ENCODE peak calls at places on chromosome 13, in nine cellular contexts. One of them, this sample, is unnamed.

GRCh38 chr13:25409938-25410337 is 38.2 kb downstream of the ATP8A2 start:
- DNase-seq in astrocyte of the spinal cord: no peak
- DNase-seq in RWPE1: no peak
- DNase-seq in pancreas: no peak
- DNase-seq in lower lobe of right lung: no peak
- DNase-seq in stimulated activated CD4-positive, alpha-beta T cell treated with anti-CD3 and anti-CD28 coated beads, Interleukin-2, amount 100 ng/mL, for 48 hours: no peak
- DNase-seq in stomach: no peak
- DNase-seq in endodermal cell: no peak
- DNase-seq in cortex of kidney: no peak
- DNase-seq in this sample: peak; percentile 4

GRCh38 chr13:32443111-32443510 is 15.2 kb upstream of the N4BP2L1 start:
- DNase-seq in astrocyte of the spinal cord: no peak
- DNase-seq in RWPE1: no peak
- DNase-seq in pancreas: no peak
- DNase-seq in lower lobe of right lung: no peak
- DNase-seq in stimulated activated CD4-positive, alpha-beta T cell treated with anti-CD3 and anti-CD28 coated beads, Interleukin-2, amount 100 ng/mL, for 48 hours: no peak
- DNase-seq in stomach: no peak
- DNase-seq in endodermal cell: no peak
- DNase-seq in cortex of kidney: no peak
- DNase-seq in this sample: no peak

GRCh38 chr13:30415430-30416030 is 6.8 kb upstream of the UBE2L5 start:
- DNase-seq in astrocyte of the spinal cord: peak; percentile 8
- DNase-seq in RWPE1: no peak
- DNase-seq in pancreas: no peak
- DNase-seq in lower lobe of right lung: no peak
- DNase-seq in stimulated activated CD4-positive, alpha-beta T cell treated with anti-CD3 and anti-CD28 coated beads, Interleukin-2, amount 100 ng/mL, for 48 hours: no peak
- DNase-seq in stomach: no peak
- DNase-seq in endodermal cell: no peak
- DNase-seq in cortex of kidney: no peak
- DNase-seq in this sample: no peak

GRCh38 chr13:113845055-113845454 is 18.8 kb downstream of the GAS6 start:
- DNase-seq in astrocyte of the spinal cord: no peak
- DNase-seq in RWPE1: no peak
- DNase-seq in pancreas: no peak
- DNase-seq in lower lobe of right lung: no peak
- DNase-seq in stimulated activated CD4-positive, alpha-beta T cell treated with anti-CD3 and anti-CD28 coated beads, Interleukin-2, amount 100 ng/mL, for 48 hours: no peak
- DNase-seq in stomach: no peak
- DNase-seq in endodermal cell: peak; percentile 40
- DNase-seq in cortex of kidney: no peak
- DNase-seq in this sample: no peak

GRCh38 chr13:28048768-28049167 is 51.6 kb downstream of the FLT3 start:
- DNase-seq in astrocyte of the spinal cord: no peak
- DNase-seq in RWPE1: no peak
- DNase-seq in pancreas: no peak
- DNase-seq in lower lobe of right lung: no peak
- DNase-seq in stimulated activated CD4-positive, alpha-beta T cell treated with anti-CD3 and anti-CD28 coated beads, Interleukin-2, amount 100 ng/mL, for 48 hours: no peak
- DNase-seq in stomach: no peak
- DNase-seq in endodermal cell: no peak
- DNase-seq in cortex of kidney: no peak
- DNase-seq in this sample: no peak

GRCh38 chr13:40251343-40252032 is 415.0 kb downstream of the FOXO1 start:
- DNase-seq in astrocyte of the spinal cord: no peak
- DNase-seq in RWPE1: no peak
- DNase-seq in pancreas: no peak
- DNase-seq in lower lobe of right lung: no peak
- DNase-seq in stimulated activated CD4-positive, alpha-beta T cell treated with anti-CD3 and anti-CD28 coated beads, Interleukin-2, amount 100 ng/mL, for 48 hours: no peak
- DNase-seq in stomach: no peak
- DNase-seq in endodermal cell: no peak
- DNase-seq in cortex of kidney: no peak
- DNase-seq in this sample: no peak

GRCh38 chr13:20131057-20131832 is 29.6 kb downstream of the GJA3 start:
- DNase-seq in astrocyte of the spinal cord: no peak
- DNase-seq in RWPE1: no peak
- DNase-seq in pancreas: no peak
- DNase-seq in lower lobe of right lung: no peak
- DNase-seq in stimulated activated CD4-positive, alpha-beta T cell treated with anti-CD3 and anti-CD28 coated beads, Interleukin-2, amount 100 ng/mL, for 48 hours: no peak
- DNase-seq in stomach: no peak
- DNase-seq in endodermal cell: peak; percentile 36
- DNase-seq in cortex of kidney: no peak
- DNase-seq in this sample: no peak

GRCh38 chr13:111373486-111373885 is 53.0 kb downstream of the TEX29 start:
- DNase-seq in astrocyte of the spinal cord: no peak
- DNase-seq in RWPE1: no peak
- DNase-seq in pancreas: no peak
- DNase-seq in lower lobe of right lung: no peak
- DNase-seq in stimulated activated CD4-positive, alpha-beta T cell treated with anti-CD3 and anti-CD28 coated beads, Interleukin-2, amount 100 ng/mL, for 48 hours: no peak
- DNase-seq in stomach: no peak
- DNase-seq in endodermal cell: no peak
- DNase-seq in cortex of kidney: no peak
- DNase-seq in this sample: no peak

GRCh38 chr13:32191452-32191998 is 123.6 kb downstream of the ZAR1L start:
- DNase-seq in astrocyte of the spinal cord: no peak
- DNase-seq in RWPE1: no peak
- DNase-seq in pancreas: no peak
- DNase-seq in lower lobe of right lung: no peak
- DNase-seq in stimulated activated CD4-positive, alpha-beta T cell treated with anti-CD3 and anti-CD28 coated beads, Interleukin-2, amount 100 ng/mL, for 48 hours: no peak
- DNase-seq in stomach: no peak
- DNase-seq in endodermal cell: no peak
- DNase-seq in cortex of kidney: no peak
- DNase-seq in this sample: no peak

GRCh38 chr13:31209172-31209818 is 9.5 kb downstream of the B3GLCT start:
- DNase-seq in astrocyte of the spinal cord: peak; percentile 63
- DNase-seq in RWPE1: no peak
- DNase-seq in pancreas: peak; percentile 7
- DNase-seq in lower lobe of right lung: no peak
- DNase-seq in stimulated activated CD4-positive, alpha-beta T cell treated with anti-CD3 and anti-CD28 coated beads, Interleukin-2, amount 100 ng/mL, for 48 hours: no peak
- DNase-seq in stomach: peak; percentile 43
- DNase-seq in endodermal cell: peak; percentile 73
- DNase-seq in cortex of kidney: no peak
- DNase-seq in this sample: peak; percentile 87

GRCh38 chr13:41018583-41018909 is 570 bp downstream of the ELF1 start:
- DNase-seq in astrocyte of the spinal cord: no peak
- DNase-seq in RWPE1: no peak
- DNase-seq in pancreas: no peak
- DNase-seq in lower lobe of right lung: no peak
- DNase-seq in stimulated activated CD4-positive, alpha-beta T cell treated with anti-CD3 and anti-CD28 coated beads, Interleukin-2, amount 100 ng/mL, for 48 hours: no peak
- DNase-seq in stomach: no peak
- DNase-seq in endodermal cell: no peak
- DNase-seq in cortex of kidney: no peak
- DNase-seq in this sample: no peak

GRCh38 chr13:111505175-111505777 is 184.8 kb downstream of the TEX29 start:
- DNase-seq in astrocyte of the spinal cord: no peak
- DNase-seq in RWPE1: no peak
- DNase-seq in pancreas: no peak
- DNase-seq in lower lobe of right lung: no peak
- DNase-seq in stimulated activated CD4-positive, alpha-beta T cell treated with anti-CD3 and anti-CD28 coated beads, Interleukin-2, amount 100 ng/mL, for 48 hours: no peak
- DNase-seq in stomach: peak; percentile 25
- DNase-seq in endodermal cell: peak; percentile 89
- DNase-seq in cortex of kidney: no peak
- DNase-seq in this sample: no peak

GRCh38 chr13:94419304-94419943 is 60.1 kb downstream of the DCT start:
- DNase-seq in astrocyte of the spinal cord: peak; percentile 48
- DNase-seq in RWPE1: no peak
- DNase-seq in pancreas: no peak
- DNase-seq in lower lobe of right lung: no peak
- DNase-seq in stimulated activated CD4-positive, alpha-beta T cell treated with anti-CD3 and anti-CD28 coated beads, Interleukin-2, amount 100 ng/mL, for 48 hours: peak; percentile 25
- DNase-seq in stomach: no peak
- DNase-seq in endodermal cell: no peak
- DNase-seq in cortex of kidney: no peak
- DNase-seq in this sample: no peak

GRCh38 chr13:50230365-50230978 is 215.2 kb downstream of the KCNRG start:
- DNase-seq in astrocyte of the spinal cord: peak; percentile 25
- DNase-seq in RWPE1: no peak
- DNase-seq in pancreas: no peak
- DNase-seq in lower lobe of right lung: no peak
- DNase-seq in stimulated activated CD4-positive, alpha-beta T cell treated with anti-CD3 and anti-CD28 coated beads, Interleukin-2, amount 100 ng/mL, for 48 hours: no peak
- DNase-seq in stomach: no peak
- DNase-seq in endodermal cell: no peak
- DNase-seq in cortex of kidney: no peak
- DNase-seq in this sample: no peak

GRCh38 chr13:97422118-97423054 is 11.6 kb upstream of the RAP2A start:
- DNase-seq in astrocyte of the spinal cord: peak; percentile 52
- DNase-seq in RWPE1: no peak
- DNase-seq in pancreas: no peak
- DNase-seq in lower lobe of right lung: no peak
- DNase-seq in stimulated activated CD4-positive, alpha-beta T cell treated with anti-CD3 and anti-CD28 coated beads, Interleukin-2, amount 100 ng/mL, for 48 hours: no peak
- DNase-seq in stomach: no peak
- DNase-seq in endodermal cell: no peak
- DNase-seq in cortex of kidney: no peak
- DNase-seq in this sample: peak; percentile 89

GRCh38 chr13:73608731-73609485 is 525.3 kb downstream of the KLF12 start:
- DNase-seq in astrocyte of the spinal cord: no peak
- DNase-seq in RWPE1: no peak
- DNase-seq in pancreas: no peak
- DNase-seq in lower lobe of right lung: no peak
- DNase-seq in stimulated activated CD4-positive, alpha-beta T cell treated with anti-CD3 and anti-CD28 coated beads, Interleukin-2, amount 100 ng/mL, for 48 hours: no peak
- DNase-seq in stomach: no peak
- DNase-seq in endodermal cell: no peak
- DNase-seq in cortex of kidney: no peak
- DNase-seq in this sample: no peak

GRCh38 chr13:100980171-100980570 is 305.6 kb upstream of the TMTC4 start:
- DNase-seq in astrocyte of the spinal cord: no peak
- DNase-seq in RWPE1: no peak
- DNase-seq in pancreas: no peak
- DNase-seq in lower lobe of right lung: no peak
- DNase-seq in stimulated activated CD4-positive, alpha-beta T cell treated with anti-CD3 and anti-CD28 coated beads, Interleukin-2, amount 100 ng/mL, for 48 hours: no peak
- DNase-seq in stomach: no peak
- DNase-seq in endodermal cell: no peak
- DNase-seq in cortex of kidney: no peak
- DNase-seq in this sample: no peak

This sample was measured in myocyte.